ENCODE peak calls at places on chromosomes 7 and 10, in four cellular contexts. One of them, this sample, is unnamed.

GRCh38 chr7:130736298-130736900 is 2.4 kb upstream of the KLF14 start:
- DNase-seq in GM23338: no peak
- DNase-seq in A549: no peak
- DNase-seq in vagina: no peak
- DNase-seq in this sample: no peak

GRCh38 chr7:113561446-113561845 is 357.4 kb downstream of the PPP1R3A start:
- DNase-seq in GM23338: no peak
- DNase-seq in A549: no peak
- DNase-seq in vagina: no peak
- DNase-seq in this sample: no peak

GRCh38 chr10:33240931-33241330 is 93.5 kb downstream of the NRP1 start:
- DNase-seq in vagina: no peak
- DNase-seq in GM23338: no peak
- DNase-seq in A549: no peak
- DNase-seq in this sample: no peak

GRCh38 chr10:113435881-113436280 is 117.0 kb upstream of the HABP2 start:
- DNase-seq in GM23338: no peak
- DNase-seq in A549: no peak
- DNase-seq in vagina: no peak
- DNase-seq in this sample: no peak

GRCh38 chr10:18625906-18626305 is 25.5 kb downstream of the NSUN6 start:
- DNase-seq in A549: no peak
- DNase-seq in vagina: no peak
- DNase-seq in GM23338: no peak
- DNase-seq in this sample: no peak

GRCh38 chr10:102485093-102485785 is 17.3 kb downstream of the ACTR1A start:
- DNase-seq in A549: no peak
- DNase-seq in GM23338: no peak
- DNase-seq in vagina: no peak
- DNase-seq in this sample: no peak

GRCh38 chr10:30114871-30115270 is 55.5 kb upstream of the JCAD start:
- DNase-seq in A549: no peak
- DNase-seq in GM23338: peak
- DNase-seq in vagina: no peak
- DNase-seq in this sample: no peak

GRCh38 chr10:77840636-77841035 is 85.9 kb downstream of the DLG5 start:
- DNase-seq in GM23338: no peak
- DNase-seq in vagina: no peak
- DNase-seq in A549: no peak
- DNase-seq in this sample: no peak

GRCh38 chr10:77377678-77378352 is 259.8 kb downstream of the KCNMA1 start:
- DNase-seq in GM23338: peak
- DNase-seq in vagina: no peak
- DNase-seq in A549: no peak
- DNase-seq in this sample: no peak

GRCh38 chr10:60757422-60757895 is 20.8 kb upstream of the CDK1 start:
- DNase-seq in vagina: no peak
- DNase-seq in GM23338: peak
- DNase-seq in A549: no peak
- DNase-seq in this sample: no peak

GRCh38 chr7:101179117-101179779 is 845 bp downstream of the NAT16 start:
- DNase-seq in GM23338: peak
- DNase-seq in vagina: no peak
- DNase-seq in A549: no peak
- DNase-seq in this sample: no peak
- H3K4me3 ChIP-seq in GM23338: peak
- H3K4me3 ChIP-seq in vagina: peak
- H3K4me3 ChIP-seq in A549: peak
- H3K4me3 ChIP-seq in this sample: peak

DNA sequence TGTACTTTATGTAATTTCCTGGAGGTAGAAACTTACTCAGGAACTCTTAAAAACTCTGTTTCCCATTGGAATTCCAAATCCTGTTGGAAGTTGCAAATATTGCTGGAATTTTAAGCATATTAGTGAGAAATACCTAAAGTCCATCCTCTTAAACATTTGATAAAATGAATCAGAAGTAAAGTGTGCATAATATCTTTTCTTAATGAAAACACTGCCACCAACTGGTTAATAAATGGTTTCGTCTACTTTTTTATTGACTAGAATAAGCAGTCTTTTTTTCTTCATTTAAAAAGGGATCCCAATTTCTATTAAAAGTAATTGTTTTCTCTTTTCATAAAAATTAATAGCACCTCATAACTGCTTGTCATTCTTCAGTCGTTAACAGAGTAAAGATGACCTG is 28.3 kb downstream of the NPS start:
- DNase-seq in GM23338: no peak
- DNase-seq in A549: no peak
- DNase-seq in vagina: no peak
- DNase-seq in this sample: no peak
- TF ChIP-seq CTCF in GM23338: no peak
- TF ChIP-seq CTCF in A549: peak
- TF ChIP-seq CTCF in vagina: no peak
- TF ChIP-seq CTCF in this sample: no peak

GRCh38 chr10:24254180-24254579 is 45.2 kb downstream of the KIAA1217 start:
- DNase-seq in vagina: no peak
- DNase-seq in A549: no peak
- DNase-seq in GM23338: no peak
- DNase-seq in this sample: no peak

GRCh38 chr10:24257588-24257987 is 48.6 kb downstream of the KIAA1217 start:
- DNase-seq in GM23338: no peak
- DNase-seq in A549: no peak
- DNase-seq in vagina: no peak
- DNase-seq in this sample: no peak

GRCh38 chr10:24255907-24256306 is 47.0 kb downstream of the KIAA1217 start:
- DNase-seq in A549: no peak
- DNase-seq in GM23338: no peak
- DNase-seq in vagina: no peak
- DNase-seq in this sample: no peak

GRCh38 chr10:24256619-24257018 is 47.7 kb downstream of the KIAA1217 start:
- DNase-seq in vagina: no peak
- DNase-seq in A549: no peak
- DNase-seq in GM23338: no peak
- DNase-seq in this sample: no peak

DNA sequence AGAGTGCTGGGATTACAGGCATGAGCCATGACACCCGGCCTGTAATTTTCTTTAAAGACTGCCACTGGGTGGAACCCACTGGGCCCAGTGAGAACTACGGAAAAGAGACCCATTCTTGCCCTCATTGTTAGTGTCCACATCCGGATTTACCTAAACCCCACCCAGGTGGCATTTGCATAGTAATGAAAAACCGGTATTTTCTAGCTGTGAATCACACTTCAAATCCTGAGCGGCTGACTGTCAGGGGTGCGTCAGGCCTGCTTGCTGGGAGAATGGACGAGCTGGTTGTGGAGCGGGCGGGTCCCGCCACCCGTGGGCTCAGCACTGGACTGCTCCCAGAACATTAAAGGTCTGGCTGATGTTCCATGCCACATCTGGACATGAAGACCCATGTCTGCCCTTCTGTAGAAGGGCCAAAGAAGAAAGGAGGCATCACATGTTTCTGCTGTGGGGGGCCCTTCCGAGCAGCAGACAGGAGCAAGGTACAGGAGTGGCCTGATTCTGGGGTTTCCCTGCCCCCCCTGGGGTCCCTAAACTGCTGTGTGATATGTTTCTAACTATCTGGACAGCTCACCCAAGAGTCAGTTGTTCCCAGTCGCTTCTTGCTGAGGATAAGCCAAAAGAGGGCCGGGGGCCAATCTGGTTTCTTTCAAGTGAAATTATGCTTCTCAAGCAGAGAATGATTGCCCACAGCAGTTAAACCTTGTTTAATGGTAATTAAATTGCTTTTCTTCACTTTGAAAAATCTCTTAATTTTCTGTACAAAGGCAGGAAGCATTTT is 46.4 kb downstream of the KIAA1217 start:
- DNase-seq in A549: no peak
- DNase-seq in vagina: no peak
- DNase-seq in GM23338: peak
- DNase-seq in this sample: no peak
- H3K4me3 ChIP-seq in A549: no peak
- H3K4me3 ChIP-seq in vagina: no peak
- H3K4me3 ChIP-seq in GM23338: no peak
- H3K4me3 ChIP-seq in this sample: no peak

DNA sequence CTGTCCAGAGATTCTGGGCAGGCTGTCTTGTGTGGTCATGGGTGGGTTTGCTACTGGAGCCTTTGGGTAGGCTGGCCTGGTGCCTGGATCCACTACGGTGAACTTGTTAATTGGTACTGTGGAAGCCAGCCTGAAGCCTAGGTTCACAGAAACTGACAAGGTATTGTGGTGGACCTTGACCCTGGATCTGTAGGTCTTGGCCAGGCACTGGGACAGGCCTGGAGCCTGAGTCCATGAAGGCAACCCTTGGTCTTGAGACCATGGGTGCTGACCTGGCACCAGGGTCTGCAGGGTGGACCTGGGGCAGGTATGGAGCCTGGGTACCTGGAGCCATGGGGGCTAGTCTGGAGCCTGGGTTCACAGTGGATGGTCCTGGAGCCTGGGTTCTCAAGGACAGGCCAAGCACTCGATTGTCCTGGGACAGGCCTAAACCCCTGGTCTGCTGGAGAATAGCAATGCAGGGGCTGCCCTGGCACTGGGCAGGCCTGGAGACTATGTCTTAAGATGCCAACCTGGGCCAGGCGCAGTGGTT is 85.8 kb downstream of the CCDC3 start:
- DNase-seq in vagina: no peak
- DNase-seq in GM23338: no peak
- DNase-seq in A549: no peak
- DNase-seq in this sample: no peak
- TF ChIP-seq CTCF in vagina: no peak
- TF ChIP-seq CTCF in GM23338: no peak
- TF ChIP-seq CTCF in A549: no peak
- TF ChIP-seq CTCF in this sample: no peak

GRCh38 chr10:52479567-52479966 is 165.5 kb downstream of the DKK1 start:
- DNase-seq in vagina: no peak
- DNase-seq in GM23338: no peak
- DNase-seq in A549: no peak
- DNase-seq in this sample: no peak

GRCh38 chr10:52472406-52473146 is 158.5 kb downstream of the DKK1 start:
- DNase-seq in A549: no peak
- DNase-seq in vagina: no peak
- DNase-seq in GM23338: no peak
- DNase-seq in this sample: no peak

GRCh38 chr10:52474265-52474664 is 160.2 kb downstream of the DKK1 start:
- DNase-seq in vagina: no peak
- DNase-seq in GM23338: no peak
- DNase-seq in A549: no peak
- DNase-seq in this sample: no peak

GRCh38 chr10:52477305-52477704 is 163.2 kb downstream of the DKK1 start:
- DNase-seq in vagina: no peak
- DNase-seq in A549: no peak
- DNase-seq in GM23338: no peak
- DNase-seq in this sample: no peak
- H3K4me3 ChIP-seq in vagina: no peak
- H3K4me3 ChIP-seq in A549: no peak
- H3K4me3 ChIP-seq in GM23338: no peak
- H3K4me3 ChIP-seq in this sample: no peak